ENCODE peak calls at places on chromosomes 12 and 14, in five cellular contexts. One of them, this sample, is unnamed.
A peak's percentile ranks its signal among the peaks of the same experiment; 100 is the strongest.

GRCh38 chr12:82456633-82457032 is 98.3 kb downstream of the METTL25 start:
- DNase-seq in H7: no peak
- DNase-seq in cardiac muscle cell: no peak
- DNase-seq in GM23248: no peak
- DNase-seq in adrenal gland: no peak
- DNase-seq in this sample: no peak

GRCh38 chr12:77995436-77996167 is 164.9 kb downstream of the NAV3 start:
- DNase-seq in cardiac muscle cell: peak; percentile 34
- DNase-seq in H7: no peak
- DNase-seq in adrenal gland: no peak
- DNase-seq in GM23248: peak; percentile 90
- DNase-seq in this sample: peak; percentile 3

GRCh38 chr14:84042992-84043391 is 1487.0 kb upstream of the FLRT2 start:
- DNase-seq in GM23248: no peak
- DNase-seq in H7: no peak
- DNase-seq in cardiac muscle cell: no peak
- DNase-seq in adrenal gland: no peak
- DNase-seq in this sample: no peak

GRCh38 chr12:3145036-3145435 is 67.9 kb downstream of the TSPAN9 start:
- DNase-seq in cardiac muscle cell: no peak
- DNase-seq in adrenal gland: peak; percentile 45
- DNase-seq in H7: no peak
- DNase-seq in GM23248: no peak
- DNase-seq in this sample: no peak

GRCh38 chr12:93311827-93312226 is 65.9 kb upstream of the NUDT4 start:
- DNase-seq in H7: no peak
- DNase-seq in cardiac muscle cell: no peak
- DNase-seq in GM23248: peak; percentile 47
- DNase-seq in adrenal gland: no peak
- DNase-seq in this sample: no peak

GRCh38 chr12:88063375-88063774 is 34.2 kb upstream of the C12orf50 start:
- DNase-seq in H7: no peak
- DNase-seq in adrenal gland: no peak
- DNase-seq in cardiac muscle cell: peak; percentile 7
- DNase-seq in GM23248: no peak
- DNase-seq in this sample: no peak

GRCh38 chr14:58637391-58638230 is at the start of gene DACT1:
- DNase-seq in H7: peak; percentile 91
- DNase-seq in cardiac muscle cell: peak; percentile 86
- DNase-seq in adrenal gland: peak; percentile 65
- DNase-seq in GM23248: peak; percentile 86
- DNase-seq in this sample: peak; percentile 38

GRCh38 chr12:38892090-38892786 is 13.2 kb downstream of the CPNE8 start:
- DNase-seq in H7: no peak
- DNase-seq in cardiac muscle cell: peak; percentile 22
- DNase-seq in adrenal gland: no peak
- DNase-seq in GM23248: peak; percentile 13
- DNase-seq in this sample: peak; percentile 49

GRCh38 chr12:87756721-87757120 is 272.5 kb downstream of the C12orf50 start:
- DNase-seq in H7: no peak
- DNase-seq in adrenal gland: no peak
- DNase-seq in GM23248: no peak
- DNase-seq in cardiac muscle cell: peak; percentile 29
- DNase-seq in this sample: no peak

GRCh38 chr14:85528882-85529585 is 910 bp upstream of the FLRT2 start:
- DNase-seq in cardiac muscle cell: peak; percentile 77
- DNase-seq in H7: peak; percentile 19
- DNase-seq in adrenal gland: peak; percentile 22
- DNase-seq in GM23248: peak; percentile 92
- DNase-seq in this sample: peak; percentile 45

GRCh38 chr12:51389302-51389999 is 1.8 kb downstream of the GALNT6 start:
- DNase-seq in cardiac muscle cell: no peak
- DNase-seq in GM23248: peak; percentile 75
- DNase-seq in adrenal gland: no peak
- DNase-seq in H7: no peak
- DNase-seq in this sample: peak; percentile 53

GRCh38 chr14:70416717-70417349 is at the start of gene SYNJ2BP:
- DNase-seq in GM23248: peak; percentile 86
- DNase-seq in cardiac muscle cell: peak; percentile 71
- DNase-seq in H7: peak; percentile 66
- DNase-seq in adrenal gland: peak; percentile 67
- DNase-seq in this sample: peak; percentile 69

GRCh38 chr12:34302131-34302885 is 280.0 kb downstream of the ALG10 start:
- DNase-seq in adrenal gland: no peak
- DNase-seq in H7: no peak
- DNase-seq in cardiac muscle cell: no peak
- DNase-seq in GM23248: no peak
- DNase-seq in this sample: no peak

GRCh38 chr14:77965919-77966435 is 166.1 kb downstream of the ADCK1 start:
- DNase-seq in H7: peak; percentile 84
- DNase-seq in adrenal gland: peak; percentile 37
- DNase-seq in GM23248: peak; percentile 36
- DNase-seq in cardiac muscle cell: peak; percentile 57
- DNase-seq in this sample: peak; percentile 43

GRCh38 chr12:21831671-21832357 is 57.3 kb upstream of the KCNJ8 start:
- DNase-seq in adrenal gland: peak; percentile 25
- DNase-seq in H7: no peak
- DNase-seq in cardiac muscle cell: peak; percentile 54
- DNase-seq in GM23248: peak; percentile 84
- DNase-seq in this sample: no peak

GRCh38 chr14:77654001-77654431 is 37.6 kb upstream of the SPTLC2 start:
- DNase-seq in adrenal gland: no peak
- DNase-seq in GM23248: no peak
- DNase-seq in cardiac muscle cell: no peak
- DNase-seq in H7: peak; percentile 38
- DNase-seq in this sample: no peak

GRCh38 chr12:57836442-57837375 is 9.8 kb downstream of the CTDSP2 start:
- DNase-seq in GM23248: peak; percentile 82
- DNase-seq in adrenal gland: peak; percentile 77
- DNase-seq in cardiac muscle cell: peak; percentile 95
- DNase-seq in H7: peak; percentile 63
- DNase-seq in this sample: peak; percentile 74

GRCh38 chr12:131911251-131911650 is 16.8 kb downstream of the ULK1 start:
- DNase-seq in adrenal gland: no peak
- DNase-seq in cardiac muscle cell: no peak
- DNase-seq in H7: no peak
- DNase-seq in GM23248: no peak
- DNase-seq in this sample: no peak

GRCh38 chr12:93032748-93033147 is 103.7 kb upstream of the EEA1 start:
- DNase-seq in cardiac muscle cell: peak; percentile 6
- DNase-seq in adrenal gland: no peak
- DNase-seq in H7: no peak
- DNase-seq in GM23248: no peak
- DNase-seq in this sample: no peak

GRCh38 chr12:2722806-2723205 is 72.0 kb upstream of the FKBP4 start:
- DNase-seq in adrenal gland: no peak
- DNase-seq in H7: no peak
- DNase-seq in GM23248: peak; percentile 25
- DNase-seq in cardiac muscle cell: peak; percentile 39
- DNase-seq in this sample: peak; percentile 37

GRCh38 chr14:72830786-72831583 is 62.9 kb downstream of the DPF3 start:
- DNase-seq in GM23248: no peak
- DNase-seq in adrenal gland: peak; percentile 49
- DNase-seq in cardiac muscle cell: no peak
- DNase-seq in H7: no peak
- DNase-seq in this sample: no peak

GRCh38 chr12:102438047-102438822 is 42.1 kb downstream of the IGF1 start:
- DNase-seq in H7: no peak
- DNase-seq in GM23248: peak; percentile 43
- DNase-seq in cardiac muscle cell: peak; percentile 38
- DNase-seq in adrenal gland: no peak
- DNase-seq in this sample: no peak

GRCh38 chr12:7439579-7440505 is 4.1 kb downstream of the CD163L1 start:
- DNase-seq in cardiac muscle cell: peak; percentile 76
- DNase-seq in adrenal gland: peak; percentile 23
- DNase-seq in GM23248: peak; percentile 81
- DNase-seq in H7: peak; percentile 83
- DNase-seq in this sample: peak; percentile 89

GRCh38 chr14:104356738-104357688 is 218.6 kb downstream of the KIF26A start:
- DNase-seq in GM23248: no peak
- DNase-seq in H7: peak; percentile 61
- DNase-seq in adrenal gland: no peak
- DNase-seq in cardiac muscle cell: no peak
- DNase-seq in this sample: no peak

GRCh38 chr12:69309461-69309860 is 38.7 kb upstream of the LYZ start:
- DNase-seq in adrenal gland: no peak
- DNase-seq in H7: no peak
- DNase-seq in GM23248: no peak
- DNase-seq in cardiac muscle cell: peak; percentile 26
- DNase-seq in this sample: no peak

GRCh38 chr12:26226119-26226518 is 30.7 kb downstream of the SSPN start:
- DNase-seq in adrenal gland: no peak
- DNase-seq in H7: peak; percentile 8
- DNase-seq in GM23248: no peak
- DNase-seq in cardiac muscle cell: no peak
- DNase-seq in this sample: no peak

GRCh38 chr14:60757617-60758016 is 23.1 kb downstream of the MNAT1 start:
- DNase-seq in cardiac muscle cell: peak; percentile 42
- DNase-seq in H7: no peak
- DNase-seq in adrenal gland: no peak
- DNase-seq in GM23248: peak; percentile 82
- DNase-seq in this sample: no peak

GRCh38 chr14:28468191-28469151 is 298.1 kb upstream of the FOXG1 start:
- DNase-seq in GM23248: no peak
- DNase-seq in adrenal gland: no peak
- DNase-seq in cardiac muscle cell: no peak
- DNase-seq in H7: no peak
- DNase-seq in this sample: no peak

GRCh38 chr12:122871851-122872785 is 23.8 kb downstream of the VPS37B start:
- DNase-seq in adrenal gland: peak; percentile 68
- DNase-seq in GM23248: peak; percentile 90
- DNase-seq in cardiac muscle cell: peak; percentile 73
- DNase-seq in H7: peak; percentile 95
- DNase-seq in this sample: peak; percentile 76
- H3K4me3 ChIP-seq in adrenal gland: peak overlapping the region; percentile 3
- H3K4me3 ChIP-seq in GM23248: peak overlapping the region; percentile 75
- H3K4me3 ChIP-seq in cardiac muscle cell: no peak overlapping the region
- H3K4me3 ChIP-seq in H7: no peak overlapping the region
- H3K4me3 ChIP-seq in this sample: no peak overlapping the region

GRCh38 chr12:123998960-123999359 is 25.9 kb downstream of the ZNF664 start:
- DNase-seq in cardiac muscle cell: peak; percentile 57
- DNase-seq in adrenal gland: no peak
- DNase-seq in H7: no peak
- DNase-seq in GM23248: peak; percentile 70
- DNase-seq in this sample: no peak
- H3K36me3 ChIP-seq in cardiac muscle cell: peaks cover 4% of the 10 kb centered on the region
- H3K36me3 ChIP-seq in adrenal gland: no peaks in the 10 kb centered on the region
- H3K36me3 ChIP-seq in H7: no peaks in the 10 kb centered on the region
- H3K36me3 ChIP-seq in GM23248: peaks cover 8% of the 10 kb centered on the region
- H3K36me3 ChIP-seq in this sample: peaks cover 13% of the 10 kb centered on the region

DNA sequence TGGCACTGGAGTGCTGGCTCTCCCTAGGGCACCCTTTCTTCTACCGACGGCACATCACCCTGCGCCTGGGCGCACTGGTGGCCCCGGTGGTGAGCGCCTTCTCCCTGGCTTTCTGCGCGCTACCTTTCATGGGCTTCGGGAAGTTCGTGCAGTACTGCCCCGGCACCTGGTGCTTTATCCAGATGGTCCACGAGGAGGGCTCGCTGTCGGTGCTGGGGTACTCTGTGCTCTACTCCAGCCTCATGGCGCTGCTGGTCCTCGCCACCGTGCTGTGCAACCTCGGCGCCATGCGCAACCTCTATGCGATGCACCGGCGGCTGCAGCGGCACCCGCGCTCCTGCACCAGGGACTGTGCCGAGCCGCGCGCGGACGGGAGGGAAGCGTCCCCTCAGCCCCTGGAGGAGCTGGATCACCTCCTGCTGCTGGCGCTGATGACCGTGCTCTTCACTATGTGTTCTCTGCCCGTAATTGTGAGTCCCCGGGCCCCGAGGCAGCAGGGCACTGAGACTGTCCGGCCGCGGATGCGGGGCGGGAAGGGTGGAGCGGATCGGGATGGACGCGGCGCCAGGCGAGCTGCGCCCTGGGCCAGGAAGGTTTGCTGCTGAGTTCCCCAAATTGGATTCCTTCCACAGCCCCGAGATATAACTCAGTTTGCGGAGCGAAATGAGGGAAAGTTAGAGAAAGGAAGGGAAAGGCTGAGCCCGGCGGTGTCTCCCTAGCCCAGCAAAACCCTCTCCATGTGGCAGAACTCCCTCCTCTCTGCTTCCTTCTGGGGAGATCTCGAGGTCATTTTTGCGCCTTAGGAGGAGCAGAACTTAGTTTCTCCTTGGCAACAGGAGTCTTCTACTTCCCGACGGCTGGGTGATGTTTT is 928 bp downstream of the PTGDR start:
- DNase-seq in cardiac muscle cell: peak; percentile 49
- DNase-seq in H7: peak; percentile 73
- DNase-seq in GM23248: peak; percentile 61
- DNase-seq in adrenal gland: no peak
- DNase-seq in this sample: peak; percentile 17
- H3K27me3 ChIP-seq in cardiac muscle cell: peaks cover 87% of the 10 kb centered on the region
- H3K27me3 ChIP-seq in H7: peaks cover 52% of the 10 kb centered on the region
- H3K27me3 ChIP-seq in GM23248: peaks cover 18% of the 10 kb centered on the region
- H3K27me3 ChIP-seq in adrenal gland: peaks cover 26% of the 10 kb centered on the region
- H3K27me3 ChIP-seq in this sample: peaks cover 8% of the 10 kb centered on the region

GRCh38 chr14:75301666-75302325 is 23.2 kb downstream of the FOS start:
- DNase-seq in H7: no peak
- DNase-seq in GM23248: no peak
- DNase-seq in adrenal gland: peak; percentile 55
- DNase-seq in cardiac muscle cell: peak; percentile 94
- DNase-seq in this sample: no peak

GRCh38 chr14:75303415-75303814 is 24.8 kb downstream of the FOS start:
- DNase-seq in adrenal gland: peak; percentile 78
- DNase-seq in cardiac muscle cell: peak; percentile 85
- DNase-seq in H7: peak; percentile 71
- DNase-seq in GM23248: peak; percentile 83
- DNase-seq in this sample: peak; percentile 20

GRCh38 chr14:75307700-75308379 is 29.2 kb downstream of the FOS start:
- DNase-seq in adrenal gland: peak; percentile 88
- DNase-seq in H7: peak; percentile 75
- DNase-seq in cardiac muscle cell: peak; percentile 90
- DNase-seq in GM23248: peak; percentile 90
- DNase-seq in this sample: peak; percentile 54

GRCh38 chr14:75310295-75311059 is 31.8 kb downstream of the FOS start:
- DNase-seq in H7: peak; percentile 93
- DNase-seq in GM23248: peak; percentile 84
- DNase-seq in adrenal gland: peak; percentile 75
- DNase-seq in cardiac muscle cell: peak; percentile 97
- DNase-seq in this sample: peak; percentile 55

DNA sequence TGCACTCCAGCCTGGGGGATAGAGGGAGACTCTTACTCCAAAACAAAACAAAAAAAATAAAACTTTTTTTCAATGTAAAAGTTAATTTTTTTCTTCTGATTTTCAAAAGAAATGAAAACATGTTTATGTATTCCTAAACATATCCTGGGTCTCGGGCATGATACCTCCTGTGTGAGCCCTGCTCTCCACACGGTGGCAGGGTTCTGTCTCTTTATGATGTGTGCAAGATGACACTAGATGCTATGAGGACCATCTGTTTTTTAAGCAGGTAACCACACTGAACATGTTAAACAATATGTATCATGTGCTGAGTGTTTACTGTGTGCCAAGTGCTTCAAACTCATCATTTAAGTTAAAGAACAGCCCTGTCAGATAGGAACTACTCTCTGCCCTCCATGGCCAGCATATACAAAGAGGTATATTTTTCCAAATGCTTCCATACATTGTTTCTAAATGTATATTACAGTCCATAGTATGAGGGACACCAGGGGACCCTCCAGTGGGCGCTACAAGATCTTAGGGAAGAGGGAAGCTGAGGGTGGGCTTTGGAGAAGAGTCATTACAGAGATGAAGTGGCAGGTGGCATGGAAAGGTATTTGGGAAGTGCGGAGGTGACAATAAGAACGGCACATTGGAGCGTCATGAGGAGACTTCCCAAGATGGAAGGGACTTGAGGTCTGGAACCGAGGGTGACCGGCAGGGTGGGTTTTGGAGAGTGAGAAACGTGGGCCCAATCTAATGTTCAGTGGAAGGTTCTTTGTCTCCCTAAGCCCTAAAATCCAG is 28.5 kb downstream of the FOS start:
- DNase-seq in cardiac muscle cell: no peak
- DNase-seq in H7: no peak
- DNase-seq in adrenal gland: no peak
- DNase-seq in GM23248: peak; percentile 51
- DNase-seq in this sample: no peak
- H3K4me3 ChIP-seq in cardiac muscle cell: no peak overlapping the region
- H3K4me3 ChIP-seq in H7: no peak overlapping the region
- H3K4me3 ChIP-seq in adrenal gland: no peak overlapping the region
- H3K4me3 ChIP-seq in GM23248: no peak overlapping the region
- H3K4me3 ChIP-seq in this sample: no peak overlapping the region